ENCODE peak calls at places on chromosomes 2 and 18, in four cellular contexts. Z is neuronal stem cell, F is GM23248, T is adrenal gland. S is an unnamed sample.

GRCh38 chr2:11187083-11187619 is 31.9 kb downstream of the SLC66A3 start:
- DNase-seq in T (no peak), Z (no peak), F (peak; percentile 89), S (no peak)

GRCh38 chr2:178777577-178777976 is 29.6 kb downstream of the TTN start:
- DNase-seq in T (no peak), F (no peak), Z (no peak), S (no peak)

GRCh38 chr2:205720451-205720902 is 38.2 kb downstream of the NRP2 start:
- DNase-seq in T (no peak), F (no peak), Z (peak; percentile 57), S (no peak)

GRCh38 chr2:31020713-31021112 is 117.5 kb downstream of the GALNT14 start:
- DNase-seq in T (no peak), F (no peak), Z (no peak), S (no peak)

GRCh38 chr2:54903736-54904554 is 146.3 kb downstream of the RTN4 start:
- DNase-seq in F (peak; percentile 99), Z (no peak), T (peak; percentile 59), S (no peak)

GRCh38 chr2:239060676-239061075 is 212.8 kb downstream of the TWIST2 start:
- DNase-seq in T (no peak), F (no peak), Z (no peak), S (no peak)

GRCh38 chr18:62881509-62882016 is 166.2 kb downstream of the PHLPP1 start:
- DNase-seq in T (peak; percentile 57), F (peak; percentile 97), Z (no peak), S (peak; percentile 9)

GRCh38 chr2:65367517-65367916 is 64.9 kb downstream of the SPRED2 start:
- DNase-seq in Z (no peak), T (no peak), F (peak; percentile 99), S (no peak)

GRCh38 chr2:222878877-222879601 is 18.2 kb downstream of the ACSL3 start:
- DNase-seq in Z (no peak), T (no peak), F (peak; percentile 83), S (no peak)

GRCh38 chr2:83342860-83343329 is 1116.2 kb downstream of the SUCLG1 start:
- DNase-seq in Z (no peak), F (no peak), T (no peak), S (no peak)

GRCh38 chr2:70716131-70716766 is 51.8 kb downstream of the ADD2 start:
- DNase-seq in T (peak; percentile 83), F (no peak), Z (no peak), S (no peak)

GRCh38 chr2:199806179-199806578 is 44.8 kb downstream of the FTCDNL1 start:
- DNase-seq in T (no peak), F (no peak), Z (no peak), S (no peak)

GRCh38 chr18:43303376-43303775 is 26.1 kb upstream of the SYT4 start:
- DNase-seq in T (no peak), Z (no peak), F (no peak), S (no peak)

GRCh38 chr2:237744613-237745249 is 53.8 kb upstream of the RBM44 start:
- DNase-seq in Z (peak; percentile 59), F (peak; percentile 72), T (peak; percentile 92), S (peak; percentile 84)

GRCh38 chr18:46095532-46095931 is 2.6 kb downstream of the ATP5F1A start:
- DNase-seq in F (no peak), T (peak; percentile 45), Z (no peak), S (no peak)

GRCh38 chr2:235008584-235009044 is 56.8 kb downstream of the SH3BP4 start:
- DNase-seq in Z (no peak), F (peak; percentile 30), T (no peak), S (no peak)

GRCh38 chr2:124261456-124261855 is 236.4 kb downstream of the CNTNAP5 start:
- DNase-seq in F (no peak), Z (no peak), T (no peak), S (no peak)

GRCh38 chr2:95024960-95025405 is 525 bp upstream of the MAL start:
- DNase-seq in Z (no peak), T (no peak), F (no peak), S (no peak)

GRCh38 chr2:22221006-22221405 is 1097.2 kb downstream of the TDRD15 start:
- DNase-seq in Z (no peak), F (no peak), T (no peak), S (no peak)

GRCh38 chr2:80238692-80239469 is 65.7 kb downstream of the LRRTM1 start:
- DNase-seq in Z (peak; percentile 15), T (peak; percentile 58), F (peak; percentile 42), S (peak; percentile 26)

GRCh38 chr2:152635635-152636298 is 81.5 kb downstream of the PRPF40A start:
- DNase-seq in Z (peak; percentile 57), T (peak; percentile 84), F (peak; percentile 61), S (peak; percentile 50)

GRCh38 chr2:26043862-26044736 is 10.2 kb downstream of the RAB10 start:
- DNase-seq in F (peak; percentile 55), Z (no peak), T (peak; percentile 81), S (no peak)

GRCh38 chr2:160221391-160222276 is 21.6 kb upstream of the ITGB6 start:
- DNase-seq in T (no peak), Z (no peak), F (peak; percentile 89), S (peak; percentile 42)

GRCh38 chr18:78241535-78242306 is 737.9 kb upstream of the SALL3 start:
- DNase-seq in T (no peak), F (no peak), Z (no peak), S (no peak)

GRCh38 chr2:102895386-102895785 is 133.6 kb downstream of the TMEM182 start:
- DNase-seq in Z (no peak), F (no peak), T (no peak), S (no peak)

GRCh38 chr2:199602271-199602895 is 144.6 kb upstream of the SATB2 start:
- DNase-seq in T (no peak), F (peak; percentile 20), Z (no peak), S (no peak)

GRCh38 chr2:64989982-64990614 is 899 bp downstream of the SLC1A4 start:
- DNase-seq in Z (no peak), F (peak; percentile 72), T (no peak), S (no peak)

GRCh38 chr2:19767876-19768275 is 133.9 kb downstream of the TTC32 start:
- DNase-seq in Z (no peak), F (no peak), T (no peak), S (no peak)

GRCh38 chr18:48324651-48325050 is 84.5 kb downstream of the ZBTB7C start:
- DNase-seq in T (no peak), Z (no peak), F (no peak), S (no peak)

GRCh38 chr2:152863826-152864225 is 145.4 kb downstream of the ARL6IP6 start:
- DNase-seq in F (no peak), T (no peak), Z (no peak), S (no peak)

GRCh38 chr2:120469486-120469885 is 123.5 kb downstream of the INHBB start:
- DNase-seq in F (peak; percentile 55), T (no peak), Z (no peak), S (no peak)

GRCh38 chr2:85288244-85288725 is 39.5 kb downstream of the TGOLN2 start:
- DNase-seq in Z (no peak), F (peak; percentile 77), T (no peak), S (no peak)

GRCh38 chr2:3399829-3400228 is 20.3 kb downstream of the TRAPPC12 start:
- DNase-seq in Z (no peak), F (peak; percentile 31), T (peak; percentile 83), S (peak; percentile 71)

GRCh38 chr2:113273031-113273551 is 5.6 kb downstream of the PAX8 start:
- DNase-seq in T (no peak), Z (peak; percentile 36), F (peak; percentile 46), S (no peak)

GRCh38 chr2:175854665-175855064 is 147.4 kb downstream of the LNPK start:
- DNase-seq in F (no peak), Z (no peak), T (no peak), S (no peak)

GRCh38 chr2:28300489-28300888 is 92.2 kb upstream of the FOSL2 start:
- DNase-seq in F (no peak), Z (no peak), T (no peak), S (no peak)
- H3K4me3 ChIP-seq in F (peak overlapping the region; percentile 41), Z (no peak overlapping the region), T (no peak overlapping the region), S (no peak overlapping the region)

GRCh38 chr2:217839073-217839749 is 163.6 kb downstream of the TNS1 start:
- DNase-seq in T (no peak), F (no peak), Z (no peak), S (no peak)
- H3K27ac ChIP-seq in T (no peak overlapping the region), F (peak overlapping the region; percentile 16), Z (no peak overlapping the region), S (peak overlapping the region; percentile 71)

DNA sequence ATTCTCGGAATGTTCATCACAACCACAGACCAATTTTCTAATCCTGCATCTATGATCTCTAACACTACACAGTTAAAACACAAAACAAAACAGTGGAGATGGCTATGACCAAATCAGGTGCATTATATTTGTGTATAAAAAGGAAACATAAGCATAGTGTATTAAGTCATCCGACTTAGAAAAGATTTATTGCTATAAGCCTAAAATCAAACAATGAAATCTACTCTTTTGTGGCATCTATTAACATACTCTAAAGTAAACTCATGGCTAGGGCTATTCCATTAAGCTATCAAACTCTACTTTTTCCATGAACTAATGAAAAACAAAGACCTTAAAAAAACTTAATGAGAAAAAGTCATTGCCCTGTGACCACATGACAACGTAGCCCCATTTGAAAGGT is 8.7 kb downstream of the SP3 start:
- DNase-seq in Z (no peak), F (no peak), T (no peak), S (no peak)
- H3K4me1 ChIP-seq in Z (no peaks in the 10 kb centered on the region), F (peaks cover 34% of the 10 kb centered on the region), T (peaks cover 66% of the 10 kb centered on the region), S (peaks cover 95% of the 10 kb centered on the region)

DNA sequence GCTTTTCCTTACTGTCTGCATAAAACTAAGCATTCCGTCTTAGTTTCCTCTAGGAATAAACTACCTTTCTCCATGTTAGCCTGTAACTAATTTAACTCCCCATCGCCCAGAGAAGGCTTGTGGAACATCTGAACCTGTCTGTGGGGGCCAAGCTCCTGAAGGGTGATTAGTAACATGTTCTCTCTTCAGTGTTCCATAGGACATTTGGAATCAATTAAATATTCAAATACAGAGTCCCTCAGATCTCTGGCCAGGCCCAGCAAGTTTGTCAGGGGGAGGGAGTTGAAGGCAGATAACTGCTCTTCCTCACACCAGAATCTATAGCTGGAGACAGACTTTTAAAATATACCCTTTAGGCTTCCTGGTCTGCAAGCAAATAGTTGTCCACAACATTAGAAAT is 8.8 kb downstream of the RDH14 start:
- DNase-seq in Z (no peak), T (no peak), F (peak; percentile 16), S (no peak)
- H3K4me3 ChIP-seq in Z (no peak overlapping the region), T (no peak overlapping the region), F (no peak overlapping the region), S (no peak overlapping the region)

DNA sequence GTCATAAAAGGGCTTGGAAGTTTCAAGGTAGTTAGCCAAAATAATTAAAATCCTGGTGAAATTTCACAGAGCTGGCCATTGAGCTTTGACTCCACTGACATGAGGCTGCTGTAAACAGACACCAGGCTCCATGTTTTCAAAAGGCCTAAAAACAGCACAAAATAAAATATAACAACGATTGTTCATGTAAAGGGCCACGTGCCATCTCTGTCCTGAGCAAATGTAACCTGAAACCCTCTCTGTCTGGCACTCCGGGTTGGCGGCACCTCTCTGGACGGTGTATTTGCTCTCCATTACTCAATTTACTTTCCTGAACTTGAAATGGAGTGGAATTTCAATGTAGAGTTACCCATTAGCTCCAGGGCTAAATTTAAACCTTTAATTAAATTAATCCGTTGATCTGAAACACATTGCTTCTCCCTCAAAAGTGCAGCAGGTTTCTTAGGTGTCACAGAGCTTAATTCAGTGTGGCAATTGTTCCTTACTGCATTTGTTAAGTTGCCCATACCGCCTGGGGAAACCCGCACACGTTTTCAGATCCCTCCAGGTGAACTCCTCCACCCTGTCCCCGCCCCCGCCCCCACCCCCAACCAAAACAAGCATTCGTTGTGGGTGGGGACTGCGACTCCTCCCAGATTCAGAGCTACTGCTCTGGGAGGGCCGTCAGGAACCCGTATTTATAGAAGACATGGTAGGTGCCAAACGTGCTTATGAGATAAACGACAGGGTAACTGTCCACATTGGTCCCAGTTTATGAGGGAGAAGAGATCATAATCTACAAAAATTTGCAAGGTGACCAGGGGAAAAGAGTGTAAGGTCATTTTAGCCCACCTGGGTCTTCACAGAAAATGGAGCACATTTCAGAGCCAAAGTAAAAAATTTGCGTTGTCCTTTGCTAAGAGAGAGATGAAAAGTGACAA is 1.2 kb upstream of the CABLES1 start:
- DNase-seq in T (no peak), Z (no peak), F (no peak), S (no peak)
- H3K27ac ChIP-seq in T (no peak overlapping the region), Z (no peak overlapping the region), F (no peak overlapping the region), S (peak overlapping the region; percentile 80)